ENCODE peak calls at places on chromosomes 7 and 10, in nine cellular contexts. S is stimulated activated CD8-positive, alpha-beta memory T cell treated with anti-CD3 and anti-CD28 coated beads, Interleukin-7, amount 100 ng/mL, for 1 hour; T is amygdala; X is neural progenitor cell; O is spleen; K is stimulated activated CD4-positive, alpha-beta T cell treated with anti-CD3 and anti-CD28 coated beads, TNF-alpha, amount 100 ng/mL, for 24 hours; Q is fibroblast of the aortic adventitia; G is NCI-H69; W is iris pigment epithelial cell. P is an unnamed sample.

GRCh38 chr7:32586291-32587221 is 91.3 kb downstream of the AVL9 start:
- DNase-seq in G (no peak), Q (peak), K (no peak), T (no peak), W (peak), S (no peak), O (no peak), X (no peak), P (no peak)

GRCh38 chr7:82444220-82445049 is 858 bp upstream of the CACNA2D1 start:
- DNase-seq in W (peak), O (peak), S (no peak), K (no peak), X (peak), Q (no peak), G (peak), T (peak), P (no peak)

GRCh38 chr7:116541951-116542350 is 17.1 kb downstream of the CAV1 start:
- DNase-seq in X (no peak), Q (no peak), S (no peak), G (no peak), T (no peak), K (no peak), W (no peak), O (no peak), P (no peak)

GRCh38 chr7:77306231-77307067 is 106.8 kb upstream of the FGL2 start:
- DNase-seq in G (peak), W (no peak), Q (no peak), O (no peak), S (no peak), K (no peak), T (no peak), X (no peak), P (no peak)

GRCh38 chr7:44177570-44178131 is 11.6 kb downstream of the GCK start:
- DNase-seq in K (no peak), O (no peak), T (no peak), S (no peak), G (peak), Q (peak), W (peak), X (peak), P (no peak)

GRCh38 chr10:62258926-62259325 is 9.7 kb downstream of the RTKN2 start:
- DNase-seq in X (no peak), Q (no peak), W (no peak), S (no peak), K (no peak), O (no peak), G (no peak), T (no peak), P (no peak)

GRCh38 chr7:47332213-47332612 is 249.7 kb downstream of the TNS3 start:
- DNase-seq in W (no peak), O (no peak), S (no peak), X (peak), G (no peak), K (no peak), Q (no peak), T (no peak), P (no peak)

GRCh38 chr10:116113721-116114501 is 159.1 kb downstream of the GFRA1 start:
- DNase-seq in G (no peak), Q (no peak), O (no peak), W (peak), T (peak), S (no peak), K (no peak), X (no peak), P (no peak)

GRCh38 chr10:84424731-84425165 is 96.4 kb downstream of the CCSER2 start:
- DNase-seq in S (no peak), O (no peak), G (peak), W (peak), T (peak), K (no peak), X (peak), Q (peak), P (no peak)

GRCh38 chr7:142300689-142301088 is 42.8 kb upstream of the PRSS58 start:
- DNase-seq in W (no peak), S (no peak), X (peak), K (no peak), G (peak), O (no peak), Q (no peak), T (no peak), P (no peak)

GRCh38 chr7:44061645-44062179 is 3.7 kb downstream of the PGAM2 start:
- DNase-seq in O (peak), Q (no peak), W (no peak), X (no peak), K (no peak), T (no peak), S (no peak), G (no peak), P (no peak)

GRCh38 chr7:147861058-147861716 is 729.4 kb upstream of the C7orf33 start:
- DNase-seq in X (no peak), W (no peak), S (no peak), G (no peak), Q (no peak), O (no peak), K (no peak), T (no peak), P (no peak)

GRCh38 chr10:60130130-60130579 is 223.8 kb upstream of the CCDC6 start:
- DNase-seq in G (peak), Q (no peak), T (no peak), S (no peak), W (no peak), K (no peak), X (peak), O (no peak), P (no peak)

GRCh38 chr7:151104411-151105235 is 18.3 kb downstream of the AGAP3 start:
- DNase-seq in W (peak), X (peak), Q (peak), O (no peak), S (no peak), T (no peak), K (no peak), G (no peak), P (no peak)

GRCh38 chr7:145986248-145986874 is 130.2 kb upstream of the CNTNAP2 start:
- DNase-seq in O (no peak), G (peak), X (no peak), K (no peak), S (no peak), W (no peak), Q (no peak), T (no peak), P (no peak)

GRCh38 chr7:55569797-55570196 is 2.5 kb downstream of the VOPP1 start:
- DNase-seq in S (no peak), W (no peak), O (no peak), Q (no peak), K (no peak), X (no peak), G (peak), T (no peak), P (no peak)

GRCh38 chr7:17939670-17940301 is 508 bp downstream of the SNX13 start:
- DNase-seq in S (peak), K (no peak), T (peak), O (no peak), X (peak), Q (peak), W (peak), G (peak), P (peak)

GRCh38 chr10:132637477-132638129 is 100.0 kb downstream of the INPP5A start:
- DNase-seq in G (peak), T (no peak), X (peak), S (no peak), O (peak), Q (peak), K (no peak), W (peak), P (no peak)

GRCh38 chr10:63910806-63911205 is 389.6 kb downstream of the REEP3 start:
- DNase-seq in G (no peak), W (no peak), Q (no peak), T (no peak), O (no peak), K (no peak), S (no peak), X (peak), P (no peak)

GRCh38 chr10:71126432-71126831 is 85.9 kb upstream of the UNC5B start:
- DNase-seq in X (no peak), Q (no peak), G (no peak), K (no peak), W (no peak), T (no peak), S (no peak), O (no peak), P (no peak)

GRCh38 chr7:157932498-157933218 is 595.9 kb downstream of the DNAJB6 start:
- DNase-seq in Q (no peak), S (no peak), X (no peak), O (no peak), K (no peak), G (peak), T (no peak), W (no peak), P (no peak)

GRCh38 chr10:127580822-127581221 is 31.7 kb downstream of the NPS start:
- DNase-seq in T (no peak), G (no peak), Q (no peak), O (no peak), X (no peak), S (no peak), W (no peak), K (no peak), P (no peak)

GRCh38 chr7:7773334-7774308 is 55.2 kb upstream of the RPA3 start:
- DNase-seq in W (no peak), K (no peak), X (no peak), G (peak), S (no peak), O (no peak), T (no peak), Q (no peak), P (no peak)

GRCh38 chr7:6248581-6248980 is 23.8 kb downstream of the CYTH3 start:
- DNase-seq in T (no peak), S (no peak), W (peak), O (no peak), K (no peak), G (no peak), Q (peak), X (no peak), P (no peak)

GRCh38 chr10:6141296-6142151 is 52.7 kb downstream of the RBM17 start:
- DNase-seq in W (peak), T (no peak), O (no peak), G (peak), S (no peak), K (no peak), Q (peak), X (no peak), P (no peak)

GRCh38 chr10:93554760-93555432 is 11.6 kb upstream of the FFAR4 start:
- DNase-seq in S (peak), G (peak), T (peak), Q (peak), K (peak), X (peak), O (no peak), W (peak), P (no peak)

GRCh38 chr7:84705079-84705478 is 481.8 kb downstream of the SEMA3D start:
- DNase-seq in G (no peak), X (no peak), K (no peak), S (no peak), T (no peak), Q (no peak), O (no peak), W (no peak), P (no peak)

GRCh38 chr10:110218627-110219026 is 11.2 kb downstream of the MXI1 start:
- DNase-seq in Q (no peak), W (no peak), K (no peak), O (peak), T (no peak), G (no peak), X (no peak), S (no peak), P (no peak)

GRCh38 chr10:130188195-130189175 is 52.3 kb downstream of the GLRX3 start:
- DNase-seq in Q (no peak), S (no peak), K (no peak), W (no peak), O (no peak), G (peak), X (no peak), T (no peak), P (no peak)

GRCh38 chr7:6530626-6531491 is 20.4 kb downstream of the GRID2IP start:
- DNase-seq in G (peak), K (no peak), S (peak), Q (no peak), W (no peak), X (peak), T (no peak), O (peak), P (no peak)

P was measured in substantia nigra.